ENCODE peak calls at places on chromosomes 7 and 10, in four cellular contexts. One of them, this sample, is unnamed.

GRCh38 chr10:86178401-86179142 is 188.0 kb downstream of the GRID1 start:
- DNase-seq in GM12878: no peak
- DNase-seq in K562: peak
- DNase-seq in HepG2: peak
- DNase-seq in this sample: peak

GRCh38 chr7:135911091-135911490 is 66.1 kb downstream of the MTPN start:
- DNase-seq in HepG2: no peak
- DNase-seq in K562: no peak
- DNase-seq in GM12878: no peak
- DNase-seq in this sample: no peak

GRCh38 chr7:116834815-116835533 is 27.4 kb upstream of the CAPZA2 start:
- DNase-seq in GM12878: no peak
- DNase-seq in K562: no peak
- DNase-seq in HepG2: peak
- DNase-seq in this sample: no peak

GRCh38 chr10:98528166-98528784 is 81.5 kb upstream of the HPS1 start:
- DNase-seq in HepG2: no peak
- DNase-seq in GM12878: no peak
- DNase-seq in K562: no peak
- DNase-seq in this sample: no peak

GRCh38 chr10:43076311-43076875 is 476 bp upstream of the RET start:
- DNase-seq in K562: no peak
- DNase-seq in HepG2: no peak
- DNase-seq in GM12878: no peak
- DNase-seq in this sample: peak

GRCh38 chr7:149833495-149834130 is 4.6 kb upstream of the ZNF862 start:
- DNase-seq in GM12878: no peak
- DNase-seq in K562: no peak
- DNase-seq in HepG2: no peak
- DNase-seq in this sample: peak

GRCh38 chr7:34622771-34623250 is 35.2 kb upstream of the NPSR1 start:
- DNase-seq in GM12878: no peak
- DNase-seq in K562: no peak
- DNase-seq in HepG2: no peak
- DNase-seq in this sample: no peak

GRCh38 chr10:85175635-85176034 is 847.2 kb downstream of the CCSER2 start:
- DNase-seq in K562: no peak
- DNase-seq in GM12878: no peak
- DNase-seq in HepG2: no peak
- DNase-seq in this sample: peak

GRCh38 chr7:139758388-139758787 is 19.4 kb downstream of the HIPK2 start:
- DNase-seq in HepG2: no peak
- DNase-seq in GM12878: no peak
- DNase-seq in K562: no peak
- DNase-seq in this sample: peak

GRCh38 chr7:35869810-35870209 is 69.0 kb downstream of the SEPTIN7 start:
- DNase-seq in HepG2: no peak
- DNase-seq in K562: no peak
- DNase-seq in GM12878: no peak
- DNase-seq in this sample: no peak
- TF ChIP-seq TCF7 in HepG2: no peak
- TF ChIP-seq TCF7 in K562: no peak
- TF ChIP-seq TCF7 in GM12878: no peak
- TF ChIP-seq TCF7 in this sample: no peak

GRCh38 chr7:118368958-118369357 is 144.5 kb downstream of the ANKRD7 start:
- DNase-seq in GM12878: no peak
- DNase-seq in K562: no peak
- DNase-seq in HepG2: no peak
- DNase-seq in this sample: no peak
- TF ChIP-seq ETV6 in GM12878: no peak
- TF ChIP-seq ETV6 in K562: no peak
- TF ChIP-seq ETV6 in HepG2: no peak
- TF ChIP-seq ETV6 in this sample: no peak

GRCh38 chr7:18555968-18556367 is 60.4 kb downstream of the HDAC9 start:
- DNase-seq in HepG2: no peak
- DNase-seq in K562: no peak
- DNase-seq in GM12878: no peak
- DNase-seq in this sample: no peak
- TF ChIP-seq TCF7 in HepG2: no peak
- TF ChIP-seq TCF7 in K562: no peak
- TF ChIP-seq TCF7 in GM12878: no peak
- TF ChIP-seq TCF7 in this sample: no peak

DNA sequence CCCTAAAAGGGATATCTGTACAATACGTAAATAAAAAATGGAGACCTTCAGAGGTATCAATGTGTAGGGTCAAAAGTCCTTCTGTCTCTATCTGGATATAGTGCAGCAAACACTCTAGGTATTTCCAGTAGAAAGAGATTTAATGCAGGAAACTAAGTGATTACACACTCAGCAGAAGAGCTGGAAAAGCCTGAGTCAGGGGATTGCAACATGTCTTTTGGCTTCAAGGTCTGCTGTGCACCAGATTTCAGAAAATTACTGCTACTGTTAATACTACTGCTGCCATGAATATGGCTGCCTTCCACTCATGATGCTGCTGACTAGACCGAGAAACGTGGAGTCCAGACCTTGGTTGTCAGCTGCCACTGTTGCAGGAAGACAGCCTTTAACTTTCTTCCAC is 94.9 kb upstream of the DLX6 start:
- DNase-seq in HepG2: peak
- DNase-seq in K562: no peak
- DNase-seq in GM12878: no peak
- DNase-seq in this sample: no peak
- TF ChIP-seq ETV6 in HepG2: no peak
- TF ChIP-seq ETV6 in K562: no peak
- TF ChIP-seq ETV6 in GM12878: no peak
- TF ChIP-seq ETV6 in this sample: no peak

DNA sequence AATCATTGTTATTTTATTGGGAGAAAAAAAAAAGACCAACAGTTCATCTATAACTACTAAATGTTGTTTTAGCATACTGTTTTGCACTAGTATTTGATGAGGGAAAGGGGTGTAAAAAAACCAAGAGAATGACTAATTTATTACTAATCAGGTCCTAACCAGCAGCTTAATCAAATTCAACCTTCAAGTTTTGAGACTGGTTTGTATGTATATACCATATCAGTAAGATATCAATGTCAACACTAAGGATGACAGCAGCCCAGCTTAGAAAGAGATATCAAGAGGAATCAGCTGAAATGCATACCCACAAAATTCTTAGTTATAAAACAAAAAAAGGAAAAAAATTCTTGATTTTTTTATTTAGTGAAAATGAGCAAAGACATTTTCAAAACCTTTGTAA is 122.6 kb downstream of the KMT2C start:
- DNase-seq in K562: no peak
- DNase-seq in HepG2: no peak
- DNase-seq in GM12878: no peak
- DNase-seq in this sample: no peak
- TF ChIP-seq TCF7 in K562: no peak
- TF ChIP-seq TCF7 in HepG2: no peak
- TF ChIP-seq TCF7 in GM12878: no peak
- TF ChIP-seq TCF7 in this sample: no peak

DNA sequence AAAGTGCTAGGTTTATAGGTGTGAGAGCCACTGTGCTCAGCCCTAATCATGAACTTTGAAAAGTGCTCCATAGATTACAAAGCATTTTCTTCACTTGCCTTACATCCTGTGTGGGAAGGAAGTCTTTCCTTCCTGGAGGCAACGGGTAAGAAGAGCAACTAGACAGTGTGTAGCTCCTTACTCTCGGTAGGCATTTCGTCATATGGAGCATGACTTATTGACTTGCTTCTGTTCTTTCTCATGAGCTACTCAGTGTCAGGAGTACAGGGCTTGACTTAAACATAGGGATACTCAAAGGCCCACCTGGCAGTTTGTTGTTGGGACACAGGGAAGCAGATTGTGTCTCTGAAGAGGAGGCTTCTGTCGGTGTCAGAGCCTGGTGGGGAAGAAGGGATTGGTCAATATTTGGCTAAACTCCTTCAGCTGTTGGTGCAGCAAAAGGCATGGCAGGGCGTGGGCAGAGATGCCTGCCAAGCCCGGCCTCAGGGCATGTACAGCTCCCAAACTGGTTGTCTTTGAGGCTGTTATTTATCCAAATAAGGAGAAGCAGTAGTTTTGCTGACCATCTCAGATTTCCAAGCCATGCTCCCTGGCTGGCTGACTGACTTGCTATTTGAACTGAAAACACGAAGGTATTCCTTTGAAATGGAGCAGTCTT is 248.9 kb downstream of the KIAA1217 start:
- DNase-seq in HepG2: no peak
- DNase-seq in GM12878: no peak
- DNase-seq in K562: no peak
- DNase-seq in this sample: no peak
- TF ChIP-seq ETV6 in HepG2: no peak
- TF ChIP-seq ETV6 in GM12878: no peak
- TF ChIP-seq ETV6 in K562: no peak
- TF ChIP-seq ETV6 in this sample: no peak